ENCODE peak calls at places on chromosomes 6 and 20, in four cellular contexts. G is stimulated activated CD4-positive, alpha-beta T cell treated with anti-CD3 and anti-CD28 coated beads, Interleukin-2, amount 100 ng/mL, for 48 hours; X is M059J; E is activated gamma-delta T cell treated with anti-CD3 and anti-CD28 coated beads, Interleukin-2, amount 50 U/mL, for 16 hours. K is an unnamed sample.

GRCh38 chr6:136510782-136511181 is 39.4 kb downstream of the MAP7 start:
- DNase-seq in G (peak), X (no peak), E (no peak), K (peak)

GRCh38 chr6:116536216-116536621 is 9.3 kb downstream of the TRAPPC3L start:
- DNase-seq in G (peak), X (peak), E (no peak), K (no peak)

GRCh38 chr20:62599216-62600110 is 42.8 kb upstream of the SLCO4A1 start:
- DNase-seq in G (no peak), X (no peak), E (no peak), K (no peak)

GRCh38 chr6:22765015-22765414 is 195.6 kb downstream of the HDGFL1 start:
- DNase-seq in G (no peak), X (peak), E (no peak), K (no peak)

GRCh38 chr20:43508604-43509040 is 1.1 kb downstream of the L3MBTL1 start:
- DNase-seq in G (no peak), X (no peak), E (no peak), K (no peak)

GRCh38 chr6:98137391-98137790 is 697.0 kb upstream of the POU3F2 start:
- DNase-seq in G (no peak), X (no peak), E (no peak), K (no peak)

GRCh38 chr6:84967389-84967788 is 203.0 kb upstream of the TBX18 start:
- DNase-seq in G (no peak), X (peak), E (no peak), K (no peak)

GRCh38 chr6:25942561-25943147 is 12.2 kb upstream of the SLC17A2 start:
- DNase-seq in G (no peak), X (peak), E (no peak), K (no peak)

GRCh38 chr6:125513978-125514377 is 212.2 kb upstream of the HDDC2 start:
- DNase-seq in G (no peak), X (no peak), E (no peak), K (no peak)

GRCh38 chr6:43389713-43390265 is 20.3 kb upstream of the ZNF318 start:
- DNase-seq in G (no peak), X (no peak), E (no peak), K (no peak)

GRCh38 chr6:137471951-137472350 is 22.2 kb downstream of the OLIG3 start:
- DNase-seq in G (no peak), X (no peak), E (no peak), K (peak)

GRCh38 chr6:43060034-43060754 is 763 bp downstream of the KLC4 start:
- DNase-seq in G (no peak), X (peak), E (no peak), K (no peak)

GRCh38 chr6:150263765-150264415 is 104.9 kb upstream of the IYD start:
- DNase-seq in G (no peak), X (no peak), E (peak), K (no peak)

K was measured in esophagus muscularis mucosa.